ENCODE peak calls at places on chromosome 4, in eight cellular contexts. O is SJSA1; N is aorta; H is astrocyte; C is psoas muscle; D is stimulated activated naive CD4-positive, alpha-beta T cell; L is NCI-H345; G is HS-5. X is an unnamed sample.

GRCh38 chr4:122010610-122011009 is 58.8 kb upstream of the TRPC3 start:
- DNase-seq in O (peak), N (no peak), H (peak), C (no peak), D (no peak), L (peak), G (no peak), X (no peak)

GRCh38 chr4:85005865-85006377 is 39.4 kb upstream of the WDFY3 start:
- DNase-seq in O (no peak), N (no peak), H (peak), C (no peak), D (no peak), L (no peak), G (peak), X (no peak)

GRCh38 chr4:47184071-47184470 is 152.7 kb downstream of the GABRB1 start:
- DNase-seq in O (no peak), N (no peak), H (no peak), C (no peak), D (no peak), L (no peak), G (no peak), X (no peak)

GRCh38 chr4:16627999-16628398 is 270.4 kb downstream of the LDB2 start:
- DNase-seq in O (peak), N (no peak), H (peak), C (no peak), D (no peak), L (no peak), G (peak), X (no peak)

GRCh38 chr4:121155893-121156292 is 8.2 kb downstream of the TNIP3 start:
- DNase-seq in O (peak), N (no peak), H (peak), C (no peak), D (no peak), L (no peak), G (peak), X (no peak)

GRCh38 chr4:2822461-2823300 is 21.0 kb upstream of the ADD1 start:
- DNase-seq in O (no peak), N (peak), H (no peak), C (no peak), D (no peak), L (no peak), G (no peak), X (no peak)

GRCh38 chr4:110049951-110050925 is 137.6 kb downstream of the EGF start:
- DNase-seq in O (peak), N (no peak), H (no peak), C (no peak), D (peak), L (peak), G (peak), X (peak)

GRCh38 chr4:86977621-86978184 is 42.9 kb downstream of the AFF1 start:
- DNase-seq in O (peak), N (no peak), H (peak), C (no peak), D (no peak), L (peak), G (no peak), X (no peak)

GRCh38 chr4:17646693-17647092 is 32.3 kb downstream of the MED28 start:
- DNase-seq in O (no peak), N (no peak), H (no peak), C (no peak), D (no peak), L (no peak), G (no peak), X (no peak)

GRCh38 chr4:15109583-15109982 is 107.3 kb downstream of the CPEB2 start:
- DNase-seq in O (no peak), N (no peak), H (no peak), C (no peak), D (no peak), L (no peak), G (no peak), X (no peak)

GRCh38 chr4:44157611-44158277 is 290.9 kb downstream of the KCTD8 start:
- DNase-seq in O (peak), N (no peak), H (peak), C (no peak), D (no peak), L (no peak), G (peak), X (no peak)

X was measured in mucosa of descending colon.